ENCODE peak calls at places on chromosomes 5 and 9, in six cellular contexts. H is IMR-90, Z is body of pancreas, Q is right lobe of liver, A is Peyer's patch, E is heart left ventricle. T is an unnamed sample.

GRCh38 chr5:41921874-41922273 is 3.2 kb upstream of the FBXO4 start:
- DNase-seq in E (no peak), H (peak), A (no peak), Z (no peak), Q (no peak), T (no peak)

GRCh38 chr5:173770637-173771036 is 117.5 kb upstream of the CPEB4 start:
- DNase-seq in Q (no peak), H (no peak), E (no peak), Z (no peak), A (no peak), T (no peak)

GRCh38 chr9:72315089-72315509 is 49.9 kb downstream of the ZFAND5 start:
- DNase-seq in A (no peak), Z (peak), H (peak), E (peak), Q (peak), T (peak)

GRCh38 chr9:121785673-121786542 is 134.5 kb downstream of the DAB2IP start:
- DNase-seq in Z (no peak), H (no peak), A (no peak), E (no peak), Q (no peak), T (no peak)

GRCh38 chr5:73605223-73606087 is 20.5 kb upstream of the ARHGEF28 start:
- DNase-seq in H (peak), A (no peak), E (no peak), Q (no peak), Z (peak), T (no peak)

GRCh38 chr5:45847877-45848276 is 151.7 kb upstream of the HCN1 start:
- DNase-seq in Z (no peak), A (no peak), Q (no peak), H (no peak), E (no peak), T (no peak)

GRCh38 chr9:134475051-134475790 is 149.0 kb downstream of the RXRA start:
- DNase-seq in E (peak), A (peak), H (peak), Q (no peak), Z (no peak), T (no peak)

GRCh38 chr9:134554011-134554749 is 87.4 kb upstream of the COL5A1 start:
- DNase-seq in Q (no peak), E (no peak), H (no peak), Z (no peak), A (no peak), T (no peak)

GRCh38 chr9:8857330-8858249 is 1058.0 kb upstream of the DMAC1 start:
- DNase-seq in E (peak), Q (peak), H (no peak), A (no peak), Z (peak), T (no peak)

GRCh38 chr5:100535060-100536005 is at the start of gene FAM174A:
- DNase-seq in E (peak), Q (peak), H (peak), Z (peak), A (peak), T (peak)
- TF ChIP-seq POLR2A in E (no peak), Q (peak), H (peak), Z (peak), A (peak), T (peak)

GRCh38 chr5:132257131-132258101 is at the start of gene PDLIM4:
- DNase-seq in H (no peak), E (peak), Q (peak), Z (no peak), A (peak), T (no peak)
- TF ChIP-seq POLR2A in H (peak), E (no peak), Q (no peak), Z (no peak), A (no peak), T (peak)

GRCh38 chr9:113511856-113512761 is 48.6 kb downstream of the RGS3 start:
- DNase-seq in Q (no peak), A (peak), E (no peak), H (peak), Z (no peak), T (no peak)
- TF ChIP-seq POLR2A in Q (no peak), A (no peak), E (no peak), H (no peak), Z (no peak), T (no peak)

DNA sequence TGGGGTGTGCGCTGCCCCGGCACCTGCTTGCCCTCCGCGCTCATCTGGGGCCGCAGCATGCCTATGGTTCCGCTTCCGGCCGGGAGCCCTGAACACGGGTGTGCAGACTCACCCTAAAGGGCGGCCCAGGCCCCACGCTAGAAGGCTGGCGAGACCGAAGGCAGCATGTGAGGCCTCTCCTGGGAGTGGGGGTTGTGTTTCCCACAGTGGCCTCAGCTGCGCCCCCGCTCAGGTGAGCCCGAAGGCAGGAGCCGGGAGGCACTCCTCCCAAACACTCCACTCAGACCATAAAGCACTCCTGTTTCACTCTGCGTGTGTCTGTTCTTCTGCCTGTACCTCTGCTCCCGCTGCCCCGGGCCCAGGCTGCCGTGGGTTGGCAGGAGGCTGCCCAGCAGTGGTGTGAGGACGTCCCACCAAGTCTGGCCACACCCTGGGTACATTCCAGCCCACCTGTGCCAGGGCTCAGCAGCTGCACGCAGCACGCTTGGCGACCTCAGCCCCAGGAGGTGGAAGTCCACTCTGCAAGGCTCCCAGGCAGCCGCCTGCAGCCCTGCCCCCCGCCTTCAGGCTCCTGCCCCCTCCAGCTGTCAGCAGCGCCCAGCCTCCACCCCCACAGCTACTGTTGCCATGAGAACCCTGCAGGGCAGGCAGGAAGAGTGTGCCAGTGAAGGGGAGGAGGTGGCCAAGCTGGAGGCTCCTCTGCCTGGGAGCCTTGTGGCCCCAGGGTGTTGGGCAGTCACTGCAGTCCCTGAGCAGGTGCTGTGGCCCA is 1.2 kb upstream of the AJM1 start:
- DNase-seq in Q (peak), A (no peak), E (no peak), H (peak), Z (peak), T (no peak)
- TF ChIP-seq POLR2A in Q (no peak), A (peak), E (no peak), H (no peak), Z (peak), T (no peak)

DNA sequence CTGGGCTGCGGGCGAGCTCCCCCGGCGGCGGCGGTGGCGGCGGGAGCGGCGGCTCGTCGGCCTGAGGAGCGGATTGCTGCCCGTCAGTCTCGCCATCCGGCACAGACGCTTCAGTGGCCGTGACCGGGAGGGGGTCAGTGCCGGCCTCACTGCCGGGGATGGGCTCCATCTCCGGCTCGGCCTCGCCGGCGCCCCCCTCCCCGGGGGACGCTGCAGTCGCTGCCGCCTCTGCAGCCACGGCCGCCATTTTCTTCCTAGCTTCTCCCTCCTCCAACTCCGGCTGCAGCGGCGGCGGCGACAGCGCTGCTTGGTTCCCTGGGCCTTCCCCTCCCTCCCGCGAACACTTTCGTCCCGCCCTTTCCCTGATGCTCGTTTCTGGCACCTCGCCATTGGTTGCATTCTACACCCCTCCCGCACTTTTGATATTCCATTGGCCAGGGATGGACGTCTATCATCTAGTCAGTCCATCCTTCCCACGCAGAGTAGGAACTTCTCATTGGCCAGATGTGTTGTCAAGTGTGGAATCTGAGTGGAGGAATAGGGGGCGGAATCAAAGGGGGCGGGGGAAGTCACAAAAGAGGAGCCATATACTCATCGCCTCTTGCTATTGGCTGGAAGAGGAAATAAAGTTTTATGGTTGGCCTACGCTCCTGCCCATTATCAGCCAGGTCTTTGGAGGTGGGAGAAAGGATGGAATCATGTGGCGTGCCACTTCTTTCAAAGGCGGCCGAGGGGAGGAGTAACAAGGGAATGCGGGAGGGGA is at the start of gene PWWP2A:
- DNase-seq in E (peak), Q (peak), Z (peak), H (peak), A (peak), T (peak)
- TF ChIP-seq POLR2A in E (no peak), Q (peak), Z (peak), H (peak), A (peak), T (peak)

GRCh38 chr9:36969216-36969771 is 64.8 kb downstream of the PAX5 start:
- DNase-seq in H (no peak), Z (no peak), E (no peak), Q (peak), A (no peak), T (no peak)

GRCh38 chr9:36970007-36970888 is 63.8 kb downstream of the PAX5 start:
- DNase-seq in Q (peak), A (no peak), Z (no peak), E (no peak), H (no peak), T (no peak)

GRCh38 chr9:36976371-36977030 is 57.6 kb downstream of the PAX5 start:
- DNase-seq in E (no peak), A (no peak), Z (no peak), Q (peak), H (no peak), T (no peak)

GRCh38 chr9:36971935-36972488 is 62.1 kb downstream of the PAX5 start:
- DNase-seq in Z (no peak), E (no peak), Q (no peak), A (no peak), H (no peak), T (no peak)

DNA sequence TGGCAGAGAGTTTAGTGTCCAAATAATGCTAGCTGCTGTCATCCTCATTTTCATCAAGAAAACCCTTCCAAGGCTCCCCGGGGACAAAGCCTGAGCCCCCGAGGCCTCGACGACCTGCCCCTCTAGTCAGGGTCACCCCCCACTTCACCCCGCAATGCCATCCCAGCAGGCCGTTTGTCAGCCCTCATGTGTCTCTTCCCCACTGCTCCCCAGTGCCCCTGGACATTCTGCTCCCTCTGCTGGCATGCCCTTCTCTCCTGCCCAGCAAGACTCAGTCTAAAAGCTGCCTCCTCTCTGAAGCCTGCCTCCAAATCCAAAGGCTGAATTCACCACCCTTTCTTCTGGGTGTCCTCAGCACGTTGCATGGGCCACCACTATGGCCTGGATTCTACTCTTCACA is 59.3 kb downstream of the PAX5 start:
- DNase-seq in Q (peak), E (no peak), Z (no peak), A (no peak), H (no peak), T (peak)
- TF ChIP-seq POLR2A in Q (no peak), E (no peak), Z (no peak), A (no peak), H (no peak), T (no peak)

GRCh38 chr9:19989213-19989612 is 200.4 kb upstream of the SLC24A2 start:
- DNase-seq in E (no peak), Q (no peak), A (no peak), Z (no peak), H (no peak), T (no peak)

GRCh38 chr9:19992556-19992955 is 203.7 kb upstream of the SLC24A2 start:
- DNase-seq in Z (no peak), Q (no peak), H (peak), E (no peak), A (no peak), T (no peak)

GRCh38 chr9:19985081-19985480 is 196.2 kb upstream of the SLC24A2 start:
- DNase-seq in A (no peak), Q (no peak), Z (no peak), E (no peak), H (no peak), T (no peak)

DNA sequence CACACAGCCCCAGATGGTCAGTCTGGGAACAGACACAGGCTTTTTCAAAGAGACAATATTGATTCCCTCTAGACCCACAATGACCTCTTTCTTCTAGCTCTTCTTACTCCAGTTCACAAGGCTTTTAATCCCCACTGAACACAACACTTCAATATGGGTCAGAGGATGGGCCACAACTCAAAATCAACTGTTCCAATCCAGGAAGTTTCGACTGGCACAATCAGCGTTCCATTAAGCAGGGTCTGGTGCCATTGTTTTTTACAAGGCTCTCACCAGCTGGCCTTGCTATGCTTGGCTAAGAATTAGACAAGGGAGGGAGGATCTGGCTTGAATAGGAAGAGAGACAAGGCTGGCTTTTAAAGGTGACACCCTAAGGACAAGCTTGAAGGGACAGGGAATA is 199.4 kb upstream of the SLC24A2 start:
- DNase-seq in Q (no peak), A (no peak), E (no peak), H (no peak), Z (no peak), T (no peak)
- TF ChIP-seq POLR2A in Q (no peak), A (no peak), E (no peak), H (no peak), Z (no peak), T (no peak)

GRCh38 chr5:78360674-78361225 is 333 bp downstream of the SCAMP1 start:
- DNase-seq in H (no peak), Q (peak), E (peak), Z (peak), A (peak), T (no peak)
- TF ChIP-seq POLR2A in H (peak), Q (no peak), E (no peak), Z (no peak), A (no peak), T (no peak)

T was measured in vagina.